ENCODE peak calls at places on chromosome 4, in nine cellular contexts. Q is GM23248, G is tibial nerve, C is K562, S is thyroid gland, I is adrenal gland, N is HCT116, R is brain microvascular endothelial cell, F is PC-9. B is an unnamed sample.

GRCh38 chr4:8255698-8256441 is 13.7 kb upstream of the HTRA3 start:
- DNase-seq in R (peak; percentile 7), F (no peak), N (no peak), G (no peak), I (no peak), C (no peak), S (no peak), Q (peak; percentile 87), B (no peak)

GRCh38 chr4:102751964-102752363 is 8.8 kb downstream of the MANBA start:
- DNase-seq in R (no peak), N (no peak), G (no peak), Q (no peak), I (no peak), F (no peak), C (no peak), S (no peak), B (no peak)

GRCh38 chr4:124167602-124168001 is 544.9 kb downstream of the ANKRD50 start:
- DNase-seq in C (no peak), N (no peak), Q (peak; percentile 63), F (no peak), S (no peak), I (no peak), G (no peak), R (no peak), B (no peak)

GRCh38 chr4:15182600-15183222 is 180.4 kb downstream of the CPEB2 start:
- DNase-seq in F (no peak), Q (peak; percentile 46), I (no peak), N (no peak), R (peak; percentile 92), S (no peak), G (no peak), C (no peak), B (no peak)

GRCh38 chr4:155974957-155975356 is 21.3 kb upstream of the CTSO start:
- DNase-seq in N (no peak), G (no peak), R (no peak), I (no peak), F (no peak), Q (peak; percentile 6), S (no peak), C (no peak), B (no peak)

GRCh38 chr4:79141530-79141929 is 184.3 kb downstream of the NAA11 start:
- DNase-seq in R (peak; percentile 31), C (peak; percentile 11), N (no peak), Q (peak; percentile 39), I (no peak), S (no peak), F (no peak), G (no peak), B (no peak)

GRCh38 chr4:172989984-172990711 is 178.5 kb upstream of the GALNT7 start:
- DNase-seq in N (no peak), G (no peak), F (no peak), S (no peak), C (no peak), Q (no peak), R (no peak), I (no peak), B (no peak)

GRCh38 chr4:13484749-13485345 is 707 bp upstream of the RAB28 start:
- DNase-seq in F (no peak), Q (peak; percentile 50), C (peak; percentile 29), N (peak; percentile 16), I (no peak), G (no peak), R (peak; percentile 31), S (no peak), B (no peak)

GRCh38 chr4:39825090-39825489 is 127.2 kb downstream of the UBE2K start:
- DNase-seq in C (no peak), G (no peak), F (no peak), Q (no peak), I (no peak), N (no peak), S (no peak), R (no peak), B (no peak)

GRCh38 chr4:110197421-110198398 is 705 bp downstream of the ELOVL6 start:
- DNase-seq in C (peak; percentile 66), N (no peak), R (peak; percentile 45), Q (peak; percentile 65), F (no peak), S (peak; percentile 15), G (no peak), I (peak; percentile 71), B (peak; percentile 43)

GRCh38 chr4:138796761-138797160 is 218.8 kb upstream of the NOCT start:
- DNase-seq in N (no peak), R (no peak), F (no peak), Q (no peak), G (no peak), I (no peak), C (no peak), S (no peak), B (no peak)

GRCh38 chr4:114163051-114163450 is 183.6 kb upstream of the ARSJ start:
- DNase-seq in G (no peak), F (no peak), N (no peak), Q (peak; percentile 41), R (no peak), C (no peak), I (no peak), S (no peak), B (no peak)

GRCh38 chr4:9785926-9786325 is 4.5 kb downstream of the DRD5 start:
- DNase-seq in C (no peak), S (no peak), G (no peak), Q (no peak), F (no peak), I (no peak), R (no peak), N (no peak), B (no peak)

GRCh38 chr4:7147661-7148310 is 44.6 kb upstream of the SORCS2 start:
- DNase-seq in C (no peak), R (no peak), S (no peak), F (no peak), I (no peak), Q (no peak), N (no peak), G (no peak), B (no peak)

GRCh38 chr4:155073852-155074251 is 134.6 kb upstream of the NPY2R start:
- DNase-seq in I (no peak), S (no peak), R (no peak), N (no peak), Q (no peak), F (no peak), G (no peak), C (no peak), B (no peak)

GRCh38 chr4:156294577-156294976 is 340.9 kb upstream of the CTSO start:
- DNase-seq in S (no peak), F (peak; percentile 44), I (no peak), G (no peak), R (peak; percentile 96), C (no peak), N (peak; percentile 76), Q (peak; percentile 70), B (peak; percentile 54)

GRCh38 chr4:168623011-168623410 is 126.2 kb downstream of the PALLD start:
- DNase-seq in R (no peak), Q (no peak), G (no peak), S (no peak), F (no peak), I (no peak), C (no peak), N (no peak), B (no peak)

GRCh38 chr4:168619266-168619631 is 122.4 kb downstream of the PALLD start:
- DNase-seq in N (no peak), Q (no peak), R (no peak), C (no peak), I (no peak), F (peak; percentile 34), S (no peak), G (no peak), B (no peak)

GRCh38 chr4:168622600-168622999 is 125.7 kb downstream of the PALLD start:
- DNase-seq in R (no peak), S (no peak), N (no peak), C (no peak), F (no peak), Q (no peak), G (no peak), I (no peak), B (no peak)

GRCh38 chr4:168621806-168622589 is 125.1 kb downstream of the PALLD start:
- DNase-seq in F (no peak), N (no peak), S (no peak), C (no peak), G (no peak), R (peak; percentile 81), I (no peak), Q (peak; percentile 74), B (peak; percentile 68)

DNA sequence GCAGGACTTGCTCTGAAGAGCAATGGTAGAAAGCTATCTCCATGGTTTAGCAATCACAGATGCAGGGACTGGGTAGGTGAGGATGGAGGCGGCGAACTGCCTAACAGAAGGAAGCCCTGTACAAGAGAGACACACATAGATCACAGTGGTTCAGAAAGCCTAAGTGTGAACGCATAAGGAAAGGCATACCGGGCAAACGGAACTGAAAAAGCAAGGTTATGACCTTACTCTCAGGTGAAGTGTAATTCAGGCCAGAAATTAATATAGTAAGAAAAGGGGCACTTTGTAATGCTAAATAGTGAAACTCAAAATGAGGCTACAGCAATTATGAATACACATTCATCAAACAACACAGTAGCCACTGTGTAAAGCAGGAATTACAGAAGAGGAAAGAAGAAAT is 126.6 kb downstream of the PALLD start:
- DNase-seq in I (no peak), R (no peak), G (no peak), Q (no peak), F (no peak), N (no peak), C (no peak), S (no peak), B (no peak)
- H3K27ac ChIP-seq in I (no peak overlapping the region), R (no peak overlapping the region), G (no peak overlapping the region), Q (no peak overlapping the region), F (no peak overlapping the region), N (no peak overlapping the region), C (no peak overlapping the region), S (no peak overlapping the region), B (peak overlapping the region; percentile 91)

GRCh38 chr4:140038031-140038533 is 115.9 kb downstream of the MAML3 start:
- DNase-seq in N (no peak), Q (peak; percentile 68), F (peak; percentile 12), S (no peak), C (no peak), I (no peak), R (peak; percentile 65), G (no peak), B (peak; percentile 34)
- H3K27ac ChIP-seq in N (no peak overlapping the region), Q (peak overlapping the region; percentile 79), F (peak overlapping the region; percentile 95), S (no peak overlapping the region), C (no peak overlapping the region), I (no peak overlapping the region), R (peak overlapping the region; percentile 87), G (no peak overlapping the region), B (peak overlapping the region; percentile 64)

DNA sequence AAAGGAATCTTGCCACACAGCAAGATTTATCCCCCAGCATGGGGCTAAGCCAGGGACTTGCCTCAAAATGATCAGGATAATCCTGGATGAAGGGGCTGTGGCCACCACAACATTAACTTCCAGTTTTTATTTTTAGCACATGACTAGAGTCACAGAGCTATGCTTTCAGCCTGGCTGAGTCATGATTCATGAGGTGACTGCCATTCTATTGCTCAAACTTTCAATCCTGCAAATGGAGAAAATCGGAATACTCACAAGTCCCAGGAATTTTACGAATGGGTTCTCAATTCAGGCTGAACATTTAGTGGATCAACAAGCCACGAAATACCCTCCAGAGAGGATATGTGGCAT is 70.7 kb upstream of the HPGD start:
- DNase-seq in I (no peak), F (no peak), C (peak; percentile 53), R (peak; percentile 76), N (no peak), G (no peak), Q (peak; percentile 84), S (no peak), B (peak; percentile 48)
- H3K27ac ChIP-seq in I (no peak overlapping the region), F (no peak overlapping the region), C (peak overlapping the region; percentile 50), R (peak overlapping the region; percentile 50), N (no peak overlapping the region), G (no peak overlapping the region), Q (peak overlapping the region; percentile 28), S (no peak overlapping the region), B (peak overlapping the region; percentile 30)

GRCh38 chr4:153111426-153112070 is 92.7 kb upstream of the TRIM2 start:
- DNase-seq in F (no peak), C (no peak), S (no peak), R (no peak), G (no peak), I (no peak), N (no peak), Q (no peak), B (no peak)
- H3K27ac ChIP-seq in F (no peak overlapping the region), C (no peak overlapping the region), S (no peak overlapping the region), R (no peak overlapping the region), G (no peak overlapping the region), I (no peak overlapping the region), N (no peak overlapping the region), Q (no peak overlapping the region), B (no peak overlapping the region)

B was measured in SJSA1.